ENCODE peak calls at places on chromosomes 16 and 17, in nine cellular contexts. One of them, this sample, is unnamed.

GRCh38 chr17:78324391-78325075 is 35.3 kb downstream of the SOCS3 start:
- DNase-seq in GF-D8: peak
- DNase-seq in endothelial cell: peak
- DNase-seq in HAP-1: no peak
- DNase-seq in stimulated activated CD8-positive, alpha-beta memory T cell treated with anti-CD3 and anti-CD28 coated beads, Interleukin-12 subunit alpha, Interleukin-12 subunit beta, amount 100 ng/mL, for 4 hours: no peak
- DNase-seq in A549: peak
- DNase-seq in activated naive CD8-positive, alpha-beta T cell treated with anti-CD3 and anti-CD28 coated beads, Interleukin-2, amount 50 U/mL, for 24 hours: peak
- DNase-seq in mesenteric fat pad: no peak
- DNase-seq in GM19239: no peak
- DNase-seq in this sample: peak

GRCh38 chr16:79811541-79811940 is 211.0 kb upstream of the MAF start:
- DNase-seq in GF-D8: no peak
- DNase-seq in endothelial cell: no peak
- DNase-seq in HAP-1: no peak
- DNase-seq in stimulated activated CD8-positive, alpha-beta memory T cell treated with anti-CD3 and anti-CD28 coated beads, Interleukin-12 subunit alpha, Interleukin-12 subunit beta, amount 100 ng/mL, for 4 hours: no peak
- DNase-seq in A549: no peak
- DNase-seq in activated naive CD8-positive, alpha-beta T cell treated with anti-CD3 and anti-CD28 coated beads, Interleukin-2, amount 50 U/mL, for 24 hours: no peak
- DNase-seq in mesenteric fat pad: no peak
- DNase-seq in GM19239: no peak
- DNase-seq in this sample: no peak

GRCh38 chr16:70523013-70523620 is at the start of gene COG4:
- DNase-seq in GF-D8: peak
- DNase-seq in endothelial cell: peak
- DNase-seq in HAP-1: peak
- DNase-seq in stimulated activated CD8-positive, alpha-beta memory T cell treated with anti-CD3 and anti-CD28 coated beads, Interleukin-12 subunit alpha, Interleukin-12 subunit beta, amount 100 ng/mL, for 4 hours: peak
- DNase-seq in A549: peak
- DNase-seq in activated naive CD8-positive, alpha-beta T cell treated with anti-CD3 and anti-CD28 coated beads, Interleukin-2, amount 50 U/mL, for 24 hours: peak
- DNase-seq in mesenteric fat pad: peak
- DNase-seq in GM19239: peak
- DNase-seq in this sample: peak

GRCh38 chr16:508884-509736 is 18.4 kb upstream of the CAPN15 start:
- DNase-seq in GF-D8: no peak
- DNase-seq in endothelial cell: no peak
- DNase-seq in HAP-1: no peak
- DNase-seq in stimulated activated CD8-positive, alpha-beta memory T cell treated with anti-CD3 and anti-CD28 coated beads, Interleukin-12 subunit alpha, Interleukin-12 subunit beta, amount 100 ng/mL, for 4 hours: no peak
- DNase-seq in A549: no peak
- DNase-seq in activated naive CD8-positive, alpha-beta T cell treated with anti-CD3 and anti-CD28 coated beads, Interleukin-2, amount 50 U/mL, for 24 hours: no peak
- DNase-seq in mesenteric fat pad: no peak
- DNase-seq in GM19239: no peak
- DNase-seq in this sample: no peak

GRCh38 chr16:83200005-83200779 is 573.4 kb downstream of the CDH13 start:
- DNase-seq in GF-D8: no peak
- DNase-seq in endothelial cell: no peak
- DNase-seq in HAP-1: no peak
- DNase-seq in stimulated activated CD8-positive, alpha-beta memory T cell treated with anti-CD3 and anti-CD28 coated beads, Interleukin-12 subunit alpha, Interleukin-12 subunit beta, amount 100 ng/mL, for 4 hours: no peak
- DNase-seq in A549: peak
- DNase-seq in activated naive CD8-positive, alpha-beta T cell treated with anti-CD3 and anti-CD28 coated beads, Interleukin-2, amount 50 U/mL, for 24 hours: no peak
- DNase-seq in mesenteric fat pad: no peak
- DNase-seq in GM19239: no peak
- DNase-seq in this sample: no peak

GRCh38 chr17:82128287-82128686 is 30.3 kb upstream of the FASN start:
- DNase-seq in GF-D8: no peak
- DNase-seq in endothelial cell: no peak
- DNase-seq in HAP-1: no peak
- DNase-seq in stimulated activated CD8-positive, alpha-beta memory T cell treated with anti-CD3 and anti-CD28 coated beads, Interleukin-12 subunit alpha, Interleukin-12 subunit beta, amount 100 ng/mL, for 4 hours: no peak
- DNase-seq in A549: no peak
- DNase-seq in activated naive CD8-positive, alpha-beta T cell treated with anti-CD3 and anti-CD28 coated beads, Interleukin-2, amount 50 U/mL, for 24 hours: no peak
- DNase-seq in mesenteric fat pad: no peak
- DNase-seq in GM19239: no peak
- DNase-seq in this sample: no peak

GRCh38 chr17:68199837-68200688 is 47.8 kb upstream of the AMZ2 start:
- DNase-seq in GF-D8: no peak
- DNase-seq in endothelial cell: no peak
- DNase-seq in HAP-1: no peak
- DNase-seq in stimulated activated CD8-positive, alpha-beta memory T cell treated with anti-CD3 and anti-CD28 coated beads, Interleukin-12 subunit alpha, Interleukin-12 subunit beta, amount 100 ng/mL, for 4 hours: no peak
- DNase-seq in A549: no peak
- DNase-seq in activated naive CD8-positive, alpha-beta T cell treated with anti-CD3 and anti-CD28 coated beads, Interleukin-2, amount 50 U/mL, for 24 hours: no peak
- DNase-seq in mesenteric fat pad: no peak
- DNase-seq in GM19239: no peak
- DNase-seq in this sample: no peak

GRCh38 chr16:67530013-67530939 is 1.6 kb downstream of the RIPOR1 start:
- DNase-seq in GF-D8: no peak
- DNase-seq in endothelial cell: no peak
- DNase-seq in HAP-1: no peak
- DNase-seq in stimulated activated CD8-positive, alpha-beta memory T cell treated with anti-CD3 and anti-CD28 coated beads, Interleukin-12 subunit alpha, Interleukin-12 subunit beta, amount 100 ng/mL, for 4 hours: no peak
- DNase-seq in A549: no peak
- DNase-seq in activated naive CD8-positive, alpha-beta T cell treated with anti-CD3 and anti-CD28 coated beads, Interleukin-2, amount 50 U/mL, for 24 hours: peak
- DNase-seq in mesenteric fat pad: peak
- DNase-seq in GM19239: no peak
- DNase-seq in this sample: peak

GRCh38 chr16:87216148-87216823 is 100.9 kb downstream of the C16orf95 start:
- DNase-seq in GF-D8: no peak
- DNase-seq in endothelial cell: no peak
- DNase-seq in HAP-1: no peak
- DNase-seq in stimulated activated CD8-positive, alpha-beta memory T cell treated with anti-CD3 and anti-CD28 coated beads, Interleukin-12 subunit alpha, Interleukin-12 subunit beta, amount 100 ng/mL, for 4 hours: no peak
- DNase-seq in A549: no peak
- DNase-seq in activated naive CD8-positive, alpha-beta T cell treated with anti-CD3 and anti-CD28 coated beads, Interleukin-2, amount 50 U/mL, for 24 hours: no peak
- DNase-seq in mesenteric fat pad: no peak
- DNase-seq in GM19239: no peak
- DNase-seq in this sample: no peak

GRCh38 chr17:83119987-83120864 is 40.8 kb downstream of the METRNL start:
- DNase-seq in GF-D8: peak
- DNase-seq in endothelial cell: no peak
- DNase-seq in HAP-1: no peak
- DNase-seq in stimulated activated CD8-positive, alpha-beta memory T cell treated with anti-CD3 and anti-CD28 coated beads, Interleukin-12 subunit alpha, Interleukin-12 subunit beta, amount 100 ng/mL, for 4 hours: no peak
- DNase-seq in A549: peak
- DNase-seq in activated naive CD8-positive, alpha-beta T cell treated with anti-CD3 and anti-CD28 coated beads, Interleukin-2, amount 50 U/mL, for 24 hours: peak
- DNase-seq in mesenteric fat pad: no peak
- DNase-seq in GM19239: peak
- DNase-seq in this sample: no peak

GRCh38 chr16:28882476-28883180 is 4.3 kb downstream of the ATP2A1 start:
- DNase-seq in GF-D8: no peak
- DNase-seq in endothelial cell: no peak
- DNase-seq in HAP-1: no peak
- DNase-seq in stimulated activated CD8-positive, alpha-beta memory T cell treated with anti-CD3 and anti-CD28 coated beads, Interleukin-12 subunit alpha, Interleukin-12 subunit beta, amount 100 ng/mL, for 4 hours: no peak
- DNase-seq in A549: no peak
- DNase-seq in activated naive CD8-positive, alpha-beta T cell treated with anti-CD3 and anti-CD28 coated beads, Interleukin-2, amount 50 U/mL, for 24 hours: no peak
- DNase-seq in mesenteric fat pad: no peak
- DNase-seq in GM19239: no peak
- DNase-seq in this sample: no peak

GRCh38 chr16:52529226-52529625 is 17.7 kb downstream of the TOX3 start:
- DNase-seq in GF-D8: no peak
- DNase-seq in endothelial cell: no peak
- DNase-seq in HAP-1: no peak
- DNase-seq in stimulated activated CD8-positive, alpha-beta memory T cell treated with anti-CD3 and anti-CD28 coated beads, Interleukin-12 subunit alpha, Interleukin-12 subunit beta, amount 100 ng/mL, for 4 hours: no peak
- DNase-seq in A549: no peak
- DNase-seq in activated naive CD8-positive, alpha-beta T cell treated with anti-CD3 and anti-CD28 coated beads, Interleukin-2, amount 50 U/mL, for 24 hours: no peak
- DNase-seq in mesenteric fat pad: no peak
- DNase-seq in GM19239: no peak
- DNase-seq in this sample: no peak

GRCh38 chr16:89360760-89361435 is 129.5 kb downstream of the ANKRD11 start:
- DNase-seq in GF-D8: peak
- DNase-seq in endothelial cell: no peak
- DNase-seq in HAP-1: no peak
- DNase-seq in stimulated activated CD8-positive, alpha-beta memory T cell treated with anti-CD3 and anti-CD28 coated beads, Interleukin-12 subunit alpha, Interleukin-12 subunit beta, amount 100 ng/mL, for 4 hours: peak
- DNase-seq in A549: no peak
- DNase-seq in activated naive CD8-positive, alpha-beta T cell treated with anti-CD3 and anti-CD28 coated beads, Interleukin-2, amount 50 U/mL, for 24 hours: peak
- DNase-seq in mesenteric fat pad: no peak
- DNase-seq in GM19239: peak
- DNase-seq in this sample: no peak

GRCh38 chr17:42116705-42117396 is 4.3 kb downstream of the KAT2A start:
- DNase-seq in GF-D8: no peak
- DNase-seq in endothelial cell: peak
- DNase-seq in HAP-1: peak
- DNase-seq in stimulated activated CD8-positive, alpha-beta memory T cell treated with anti-CD3 and anti-CD28 coated beads, Interleukin-12 subunit alpha, Interleukin-12 subunit beta, amount 100 ng/mL, for 4 hours: peak
- DNase-seq in A549: peak
- DNase-seq in activated naive CD8-positive, alpha-beta T cell treated with anti-CD3 and anti-CD28 coated beads, Interleukin-2, amount 50 U/mL, for 24 hours: peak
- DNase-seq in mesenteric fat pad: no peak
- DNase-seq in GM19239: peak
- DNase-seq in this sample: no peak

GRCh38 chr17:31068291-31068690 is 26.5 kb upstream of the NF1 start:
- DNase-seq in GF-D8: no peak
- DNase-seq in endothelial cell: peak
- DNase-seq in HAP-1: peak
- DNase-seq in stimulated activated CD8-positive, alpha-beta memory T cell treated with anti-CD3 and anti-CD28 coated beads, Interleukin-12 subunit alpha, Interleukin-12 subunit beta, amount 100 ng/mL, for 4 hours: no peak
- DNase-seq in A549: peak
- DNase-seq in activated naive CD8-positive, alpha-beta T cell treated with anti-CD3 and anti-CD28 coated beads, Interleukin-2, amount 50 U/mL, for 24 hours: peak
- DNase-seq in mesenteric fat pad: no peak
- DNase-seq in GM19239: peak
- DNase-seq in this sample: no peak

GRCh38 chr16:84448444-84448843 is 56.0 kb downstream of the MEAK7 start:
- DNase-seq in GF-D8: no peak
- DNase-seq in endothelial cell: no peak
- DNase-seq in HAP-1: no peak
- DNase-seq in stimulated activated CD8-positive, alpha-beta memory T cell treated with anti-CD3 and anti-CD28 coated beads, Interleukin-12 subunit alpha, Interleukin-12 subunit beta, amount 100 ng/mL, for 4 hours: no peak
- DNase-seq in A549: no peak
- DNase-seq in activated naive CD8-positive, alpha-beta T cell treated with anti-CD3 and anti-CD28 coated beads, Interleukin-2, amount 50 U/mL, for 24 hours: no peak
- DNase-seq in mesenteric fat pad: peak
- DNase-seq in GM19239: no peak
- DNase-seq in this sample: peak